ENCODE peak calls at places on chromosomes 3 and 15, in nine cellular contexts. I, G, C, P, H, O, Q, M and K are unnamed samples. For H3K4me1, the result is how much of the 10 kb centered on the place peaks cover.

GRCh38 chr3:189236352-189236751 is 64.6 kb downstream of the TPRG1 start:
- DNase-seq in I (no peak), G (no peak), C (no peak), P (no peak), H (no peak), O (no peak), Q (no peak), M (no peak), K (no peak)

GRCh38 chr3:160400631-160401150 is 1.2 kb downstream of the SMC4 start:
- DNase-seq in I (peak), G (no peak), C (peak), P (no peak), H (no peak), O (no peak), Q (peak), M (no peak), K (peak)

GRCh38 chr3:8755564-8756237 is 13.7 kb downstream of the OXTR start:
- DNase-seq in I (peak), G (no peak), C (no peak), P (no peak), H (no peak), O (no peak), Q (peak), M (no peak), K (no peak)

GRCh38 chr15:71705151-71705550 is 105.2 kb upstream of the NR2E3 start:
- DNase-seq in I (no peak), G (no peak), C (peak), P (peak), H (peak), O (no peak), Q (peak), M (no peak), K (no peak)

GRCh38 chr3:190972840-190973270 is 110.4 kb upstream of the GMNC start:
- DNase-seq in I (peak), G (no peak), C (no peak), P (no peak), H (no peak), O (peak), Q (no peak), M (no peak), K (peak)

GRCh38 chr3:71107926-71108325 is 475.6 kb downstream of the FOXP1 start:
- DNase-seq in I (peak), G (no peak), C (no peak), P (peak), H (no peak), O (peak), Q (no peak), M (peak), K (no peak)

GRCh38 chr15:29844290-29844903 is 22.1 kb upstream of the TJP1 start:
- DNase-seq in I (peak), G (no peak), C (no peak), P (peak), H (no peak), O (peak), Q (no peak), M (no peak), K (no peak)

GRCh38 chr15:77507151-77507847 is 86.6 kb downstream of the HMG20A start:
- DNase-seq in I (peak), G (peak), C (no peak), P (no peak), H (no peak), O (no peak), Q (no peak), M (peak), K (no peak)

GRCh38 chr15:75739791-75740190 is 27.1 kb upstream of the CSPG4 start:
- DNase-seq in I (no peak), G (no peak), C (no peak), P (no peak), H (no peak), O (no peak), Q (no peak), M (no peak), K (no peak)

GRCh38 chr3:132625613-132626012 is 28.5 kb downstream of the ACKR4 start:
- DNase-seq in I (no peak), G (no peak), C (no peak), P (no peak), H (no peak), O (no peak), Q (no peak), M (no peak), K (no peak)

GRCh38 chr3:43372809-43373587 is 86.7 kb downstream of the SNRK start:
- DNase-seq in I (no peak), G (no peak), C (peak), P (no peak), H (no peak), O (no peak), Q (peak), M (no peak), K (no peak)

GRCh38 chr3:119812491-119813058 is 30.7 kb downstream of the NR1I2 start:
- DNase-seq in I (no peak), G (no peak), C (no peak), P (no peak), H (no peak), O (no peak), Q (no peak), M (no peak), K (no peak)

GRCh38 chr3:10702961-10703740 is 112.9 kb upstream of the SLC6A11 start:
- DNase-seq in I (peak), G (no peak), C (peak), P (no peak), H (peak), O (no peak), Q (peak), M (peak), K (no peak)

GRCh38 chr3:191460360-191460759 is 603 bp upstream of the PYDC2 start:
- DNase-seq in I (no peak), G (no peak), C (no peak), P (no peak), H (no peak), O (no peak), Q (no peak), M (no peak), K (no peak)

GRCh38 chr3:32117324-32117723 is 10.9 kb downstream of the GPD1L start:
- DNase-seq in I (peak), G (no peak), C (no peak), P (no peak), H (no peak), O (no peak), Q (no peak), M (no peak), K (no peak)

GRCh38 chr3:25001041-25001591 is 426.9 kb upstream of the RARB start:
- DNase-seq in I (no peak), G (no peak), C (peak), P (no peak), H (no peak), O (peak), Q (no peak), M (no peak), K (no peak)

GRCh38 chr3:66485291-66485968 is 15.4 kb downstream of the LRIG1 start:
- DNase-seq in I (no peak), G (no peak), C (no peak), P (peak), H (no peak), O (peak), Q (no peak), M (no peak), K (no peak)

GRCh38 chr15:57227181-57227580 is 149.1 kb upstream of the CGNL1 start:
- DNase-seq in I (no peak), G (no peak), C (peak), P (no peak), H (no peak), O (no peak), Q (no peak), M (no peak), K (no peak)

GRCh38 chr3:131174752-131175151 is 148.1 kb downstream of the NEK11 start:
- DNase-seq in I (peak), G (no peak), C (no peak), P (no peak), H (no peak), O (peak), Q (no peak), M (no peak), K (no peak)

GRCh38 chr15:34275154-34275553 is 50.3 kb downstream of the EMC4 start:
- DNase-seq in I (peak), G (no peak), C (no peak), P (peak), H (no peak), O (peak), Q (no peak), M (peak), K (no peak)

GRCh38 chr3:172536993-172537419 is 13.8 kb upstream of the TNFSF10 start:
- DNase-seq in I (no peak), G (peak), C (no peak), P (no peak), H (no peak), O (no peak), Q (no peak), M (peak), K (no peak)

GRCh38 chr3:187694801-187695200 is 7.6 kb downstream of the RTP2 start:
- DNase-seq in I (no peak), G (no peak), C (no peak), P (peak), H (no peak), O (peak), Q (no peak), M (no peak), K (no peak)

GRCh38 chr3:52609316-52609815 is 73.0 kb downstream of the UQCC5 start:
- DNase-seq in I (peak), G (no peak), C (no peak), P (peak), H (no peak), O (no peak), Q (no peak), M (no peak), K (no peak)

GRCh38 chr3:4947028-4947427 is 32.2 kb upstream of the BHLHE40 start:
- DNase-seq in I (no peak), G (no peak), C (no peak), P (no peak), H (no peak), O (no peak), Q (no peak), M (no peak), K (no peak)

GRCh38 chr3:65751123-65751700 is 287.5 kb downstream of the MAGI1 start:
- DNase-seq in I (peak), G (no peak), C (peak), P (peak), H (peak), O (peak), Q (peak), M (peak), K (peak)

GRCh38 chr15:31262901-31263671 is 63.5 kb upstream of the KLF13 start:
- DNase-seq in I (no peak), G (peak), C (no peak), P (peak), H (no peak), O (peak), Q (no peak), M (no peak), K (no peak)

GRCh38 chr15:101010781-101011180 is 91.6 kb downstream of the LRRK1 start:
- DNase-seq in I (no peak), G (no peak), C (no peak), P (no peak), H (no peak), O (no peak), Q (no peak), M (no peak), K (no peak)

GRCh38 chr15:66785637-66786036 is 83.6 kb downstream of the SMAD6 start:
- DNase-seq in I (no peak), G (no peak), C (no peak), P (peak), H (no peak), O (peak), Q (no peak), M (no peak), K (no peak)

GRCh38 chr15:75669191-75669878 is 21.6 kb downstream of the SNX33 start:
- DNase-seq in I (peak), G (peak), C (no peak), P (peak), H (no peak), O (no peak), Q (no peak), M (no peak), K (no peak)

GRCh38 chr3:124885466-124886167 is 1.5 kb downstream of the ITGB5 start:
- DNase-seq in I (no peak), G (no peak), C (peak), P (no peak), H (no peak), O (no peak), Q (peak), M (peak), K (no peak)

GRCh38 chr3:32105291-32106131 is 909 bp upstream of the GPD1L start:
- DNase-seq in I (peak), G (no peak), C (no peak), P (peak), H (no peak), O (peak), Q (no peak), M (peak), K (no peak)

GRCh38 chr15:52963865-52964264 is 173.7 kb upstream of the ONECUT1 start:
- DNase-seq in I (no peak), G (no peak), C (no peak), P (no peak), H (no peak), O (no peak), Q (no peak), M (no peak), K (no peak)

GRCh38 chr15:52960283-52960682 is 170.1 kb upstream of the ONECUT1 start:
- DNase-seq in I (peak), G (no peak), C (no peak), P (no peak), H (no peak), O (no peak), Q (no peak), M (no peak), K (no peak)
- TF ChIP-seq CTCF in I (no peak), G (no peak), C (no peak), P (no peak), H (peak), O (no peak), Q (peak), M (no peak), K (no peak)

DNA sequence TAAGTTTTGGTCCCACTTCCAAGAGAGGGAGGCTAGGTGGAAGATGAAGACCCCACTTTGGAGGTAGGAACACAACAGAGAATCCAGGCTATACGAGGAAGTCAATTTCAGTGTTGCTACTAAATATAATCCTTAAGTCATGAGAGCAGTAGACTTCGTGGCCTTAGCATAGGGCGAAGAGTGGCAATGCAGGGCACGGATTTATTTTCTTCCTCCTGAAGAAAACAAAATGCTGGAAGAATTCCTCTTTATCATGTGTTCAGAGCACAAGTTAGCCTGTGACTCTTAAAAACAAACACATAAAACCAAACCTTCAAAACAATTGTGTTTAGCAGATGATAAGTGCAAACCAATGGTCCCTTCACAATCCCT is 19.4 kb downstream of the BCL2L10 start:
- DNase-seq in I (no peak), G (no peak), C (no peak), P (no peak), H (no peak), O (no peak), Q (no peak), M (no peak), K (no peak)
- H2AFZ ChIP-seq in I (no peak), G (peak), C (no peak), P (no peak), H (no peak), O (no peak), Q (no peak), M (peak), K (no peak)

GRCh38 chr3:144341461-144341860 is 369.8 kb downstream of the DIPK2A start:
- DNase-seq in I (no peak), G (no peak), C (no peak), P (no peak), H (no peak), O (no peak), Q (no peak), M (no peak), K (peak)
- H3K4me1 ChIP-seq in I (under half), G (under half), C (under half), P (under half), H (under half), O (under half), Q (under half), M (under half), K (under half)

GRCh38 chr15:81133782-81134461 is at the start of gene CFAP161:
- DNase-seq in I (no peak), G (no peak), C (peak), P (peak), H (peak), O (peak), Q (peak), M (peak), K (peak)
- TF ChIP-seq CTCF in I (no peak), G (no peak), C (no peak), P (no peak), H (no peak), O (no peak), Q (no peak), M (no peak), K (no peak)

GRCh38 chr15:36469567-36469966 is 109.9 kb upstream of the CDIN1 start:
- DNase-seq in I (no peak), G (no peak), C (no peak), P (peak), H (no peak), O (peak), Q (no peak), M (no peak), K (no peak)
- H2AFZ ChIP-seq in I (no peak), G (peak), C (no peak), P (no peak), H (peak), O (peak), Q (peak), M (no peak), K (no peak)

DNA sequence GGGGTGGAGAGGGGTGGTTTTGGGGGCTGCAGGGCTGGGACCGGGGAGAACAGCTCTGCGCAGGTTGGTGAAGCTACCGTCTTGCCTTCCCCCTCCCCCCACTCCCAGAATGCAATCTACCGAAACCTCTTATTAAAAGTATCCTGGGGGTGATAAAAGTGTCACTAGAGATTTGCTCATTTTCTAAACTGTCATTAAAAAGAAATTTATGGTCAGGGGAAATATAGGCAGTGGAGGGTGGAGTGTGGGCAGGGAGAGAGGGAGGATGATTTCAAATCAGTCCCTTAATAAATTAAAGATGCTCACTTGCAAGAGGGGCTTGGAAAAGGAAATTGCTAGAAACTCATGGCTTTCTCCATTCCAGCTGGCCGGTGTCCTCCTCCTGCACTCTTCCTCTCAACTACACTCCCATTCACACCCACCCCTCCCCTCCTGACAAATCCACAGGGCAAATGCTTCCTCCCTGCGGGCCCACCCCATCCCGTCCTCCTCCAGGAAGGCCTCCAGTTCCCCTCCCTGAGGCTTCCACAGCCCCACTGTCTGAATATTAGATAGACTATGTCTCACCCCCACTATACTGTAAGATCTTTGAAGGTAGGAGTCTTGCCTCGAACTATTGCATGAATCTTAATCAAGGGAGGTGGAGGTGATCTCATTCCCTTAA is 83.9 kb downstream of the TLE3 start:
- DNase-seq in I (no peak), G (no peak), C (no peak), P (no peak), H (no peak), O (no peak), Q (no peak), M (no peak), K (no peak)
- H3K4me1 ChIP-seq in I (under half), G (under half), C (under half), P (under half), H (under half), O (under half), Q (under half), M (under half), K (under half)

GRCh38 chr3:171227333-171227732 is 200.8 kb upstream of the SLC2A2 start:
- DNase-seq in I (no peak), G (no peak), C (no peak), P (no peak), H (no peak), O (no peak), Q (no peak), M (no peak), K (no peak)

GRCh38 chr3:171226794-171227193 is 200.3 kb upstream of the SLC2A2 start:
- DNase-seq in I (no peak), G (no peak), C (no peak), P (no peak), H (no peak), O (no peak), Q (no peak), M (no peak), K (no peak)

GRCh38 chr3:171227828-171228227 is 201.3 kb upstream of the SLC2A2 start:
- DNase-seq in I (no peak), G (no peak), C (no peak), P (no peak), H (no peak), O (no peak), Q (no peak), M (no peak), K (no peak)

GRCh38 chr3:171225101-171225674 is 198.7 kb upstream of the SLC2A2 start:
- DNase-seq in I (no peak), G (no peak), C (no peak), P (no peak), H (no peak), O (no peak), Q (no peak), M (no peak), K (no peak)

GRCh38 chr3:171225698-171226097 is 199.2 kb upstream of the SLC2A2 start:
- DNase-seq in I (no peak), G (no peak), C (no peak), P (peak), H (no peak), O (peak), Q (no peak), M (peak), K (no peak)
- TF ChIP-seq CTCF in I (no peak), G (no peak), C (no peak), P (no peak), H (no peak), O (no peak), Q (no peak), M (no peak), K (no peak)

GRCh38 chr15:40256642-40257235 is 17.9 kb downstream of the PAK6 start:
- DNase-seq in I (no peak), G (no peak), C (no peak), P (peak), H (no peak), O (no peak), Q (no peak), M (no peak), K (no peak)
- H2AFZ ChIP-seq in I (no peak), G (no peak), C (no peak), P (no peak), H (no peak), O (no peak), Q (no peak), M (no peak), K (no peak)